ENCODE peak calls at places on chromosome 19, in nine cellular contexts. N is breast epithelium, L is lower lobe of right lung, E is esophagus squamous epithelium, I is right lobe of liver, X is SJSA1, S is neural progenitor cell, Z is right atrium auricular region, F is tibial nerve. B is an unnamed sample.

GRCh38 chr19:19651076-19651475 is 7.6 kb upstream of the GMIP start:
- DNase-seq in N (no peak), L (no peak), E (no peak), I (no peak), X (no peak), S (no peak), Z (no peak), F (no peak), B (no peak)

GRCh38 chr19:7673995-7674667 is 2.8 kb upstream of the MCEMP1 start:
- DNase-seq in N (no peak), L (peak; percentile 89), E (no peak), I (peak; percentile 73), X (peak; percentile 18), S (peak; percentile 71), Z (peak; percentile 75), F (no peak), B (peak; percentile 22)

GRCh38 chr19:32719611-32720059 is at the start of gene TDRD12:
- DNase-seq in N (no peak), L (no peak), E (no peak), I (no peak), X (no peak), S (no peak), Z (no peak), F (no peak), B (no peak)

GRCh38 chr19:38233740-38234251 is 9.8 kb upstream of the DPF1 start:
- DNase-seq in N (peak; percentile 36), L (peak; percentile 88), E (no peak), I (peak; percentile 81), X (peak; percentile 46), S (peak; percentile 93), Z (peak; percentile 76), F (peak; percentile 61), B (no peak)

GRCh38 chr19:5122121-5122400 is 153.1 kb downstream of the KDM4B start:
- DNase-seq in N (no peak), L (no peak), E (no peak), I (no peak), X (no peak), S (no peak), Z (no peak), F (no peak), B (no peak)

GRCh38 chr19:10418281-10419199 is 1.8 kb upstream of the PDE4A start:
- DNase-seq in N (no peak), L (no peak), E (no peak), I (no peak), X (peak; percentile 62), S (peak; percentile 68), Z (no peak), F (no peak), B (no peak)

GRCh38 chr19:4328243-4328990 is 10.2 kb downstream of the STAP2 start:
- DNase-seq in N (peak; percentile 91), L (peak; percentile 95), E (peak; percentile 97), I (peak; percentile 85), X (peak; percentile 87), S (peak; percentile 98), Z (peak; percentile 96), F (peak; percentile 86), B (peak; percentile 51)

GRCh38 chr19:3046621-3047306 is 15.5 kb downstream of the TLE5 start:
- DNase-seq in N (no peak), L (peak; percentile 49), E (no peak), I (no peak), X (no peak), S (peak; percentile 93), Z (no peak), F (no peak), B (no peak)

GRCh38 chr19:14248578-14249011 is 42.6 kb upstream of the ADGRL1 start:
- DNase-seq in N (peak; percentile 35), L (no peak), E (no peak), I (peak; percentile 19), X (no peak), S (peak; percentile 93), Z (no peak), F (peak; percentile 21), B (peak; percentile 53)

DNA sequence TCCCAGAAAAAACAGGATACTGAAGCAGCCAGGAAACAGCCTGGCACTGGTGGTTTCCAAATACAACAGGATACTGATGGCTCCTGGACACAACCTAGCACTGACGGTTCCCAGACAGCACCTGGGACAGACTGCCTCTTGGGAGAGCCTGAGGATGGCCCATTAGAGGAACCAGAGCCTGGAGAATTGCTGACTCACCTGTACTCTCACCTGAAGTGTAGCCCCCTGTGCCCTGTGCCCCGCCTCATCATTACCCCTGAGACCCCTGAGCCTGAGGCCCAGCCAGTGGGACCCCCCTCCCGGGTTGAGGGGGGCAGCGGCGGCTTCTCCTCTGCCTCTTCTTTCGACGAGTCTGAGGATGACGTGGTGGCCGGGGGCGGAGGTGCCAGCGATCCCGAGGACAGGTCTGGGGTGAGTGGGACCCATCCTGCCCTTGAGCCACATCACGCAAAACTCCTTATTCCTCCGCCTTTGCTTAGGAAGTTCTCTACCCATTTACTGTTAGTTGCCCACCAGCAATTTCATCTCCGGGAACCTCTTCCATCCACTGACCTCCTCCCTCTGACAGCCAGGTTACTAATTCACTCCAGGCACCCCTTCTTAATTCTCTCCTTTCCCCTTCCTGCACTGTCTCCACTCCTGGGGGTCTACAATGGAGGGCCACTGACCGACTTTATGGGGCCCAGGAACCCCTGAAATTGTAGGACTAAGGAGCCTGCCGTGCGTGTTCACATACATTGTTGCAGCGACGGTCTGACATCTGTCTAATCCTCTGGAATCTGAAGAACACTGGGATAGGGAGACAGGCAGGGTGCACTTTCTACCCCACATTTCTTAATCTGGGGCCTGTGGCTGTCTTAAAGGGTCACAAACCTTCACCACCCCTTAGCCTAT is 1.2 kb downstream of the ITPKC start:
- DNase-seq in N (peak; percentile 63), L (peak; percentile 74), E (no peak), I (peak; percentile 62), X (peak; percentile 11), S (peak; percentile 58), Z (no peak), F (no peak), B (no peak)
- H3K4me1 ChIP-seq in N (no peaks in the 10 kb centered on the region), L (peaks cover 69% of the 10 kb centered on the region), E (peaks cover 27% of the 10 kb centered on the region), I (peaks cover 40% of the 10 kb centered on the region), X (peaks cover 37% of the 10 kb centered on the region), S (peaks cover 16% of the 10 kb centered on the region), Z (peaks cover 76% of the 10 kb centered on the region), F (no peaks in the 10 kb centered on the region), B (peaks cover 59% of the 10 kb centered on the region)

GRCh38 chr19:15324791-15325519 is 7.4 kb downstream of the BRD4 start:
- DNase-seq in N (no peak), L (no peak), E (no peak), I (no peak), X (no peak), S (peak; percentile 40), Z (no peak), F (no peak), B (no peak)
- H3K27ac ChIP-seq in N (peak overlapping the region; percentile 85), L (peak overlapping the region; percentile 42), E (peak overlapping the region; percentile 87), I (peak overlapping the region; percentile 78), X (no peak overlapping the region), S (no peak overlapping the region), Z (peak overlapping the region; percentile 49), F (peak overlapping the region; percentile 86), B (no peak overlapping the region)

DNA sequence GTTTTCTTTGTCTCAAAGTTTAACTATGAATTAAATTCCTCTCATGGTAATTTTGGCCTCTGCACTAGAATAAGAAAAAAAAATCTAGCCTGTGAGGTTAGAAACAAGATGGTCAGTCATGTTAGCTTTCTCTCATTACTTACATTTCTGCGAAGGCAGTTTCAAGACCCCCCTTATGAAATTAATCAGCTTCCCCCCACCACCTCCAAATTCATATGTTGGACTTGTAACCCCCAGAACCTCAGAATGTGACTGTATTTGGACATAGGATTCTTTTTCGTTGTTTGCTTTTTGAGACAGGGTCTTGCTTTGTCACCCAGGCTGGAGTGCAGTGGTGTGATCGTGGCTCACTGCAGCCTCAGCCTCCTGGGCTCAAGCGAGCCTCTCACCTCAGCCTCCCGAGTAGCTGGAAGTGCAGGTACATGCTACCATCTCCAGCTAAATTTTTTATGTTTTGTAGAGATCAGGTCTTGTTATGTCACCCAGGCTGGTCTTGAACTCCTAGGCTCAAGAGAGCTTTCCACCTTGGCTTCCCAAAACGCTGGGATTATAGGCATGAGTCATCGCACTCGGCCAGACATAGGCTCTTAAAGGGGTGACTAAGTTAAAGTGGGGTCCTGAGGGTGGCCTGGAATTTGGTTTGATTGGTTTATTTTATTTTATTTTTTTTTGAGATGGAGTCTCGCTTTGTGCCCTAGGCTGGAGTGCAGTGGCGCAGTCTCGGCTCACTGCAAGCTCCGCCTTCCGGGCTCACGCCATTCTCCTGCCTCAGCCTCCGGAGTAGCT is 1.4 kb downstream of the PLA2G4C start:
- DNase-seq in N (no peak), L (no peak), E (no peak), I (no peak), X (peak; percentile 15), S (no peak), Z (no peak), F (no peak), B (no peak)
- H3K27me3 ChIP-seq in N (no peaks in the 10 kb centered on the region), L (no peaks in the 10 kb centered on the region), E (no peaks in the 10 kb centered on the region), I (no peaks in the 10 kb centered on the region), X (no peaks in the 10 kb centered on the region), S (no peaks in the 10 kb centered on the region), Z (no peaks in the 10 kb centered on the region), F (no peaks in the 10 kb centered on the region), B (no peaks in the 10 kb centered on the region)

GRCh38 chr19:48385461-48386087 is 5.8 kb downstream of the KDELR1 start:
- DNase-seq in N (no peak), L (no peak), E (no peak), I (no peak), X (no peak), S (no peak), Z (no peak), F (no peak), B (no peak)
- H3K4me1 ChIP-seq in N (no peaks in the 10 kb centered on the region), L (no peaks in the 10 kb centered on the region), E (peaks cover 4% of the 10 kb centered on the region), I (no peaks in the 10 kb centered on the region), X (no peaks in the 10 kb centered on the region), S (no peaks in the 10 kb centered on the region), Z (peaks cover 16% of the 10 kb centered on the region), F (no peaks in the 10 kb centered on the region), B (peaks cover 5% of the 10 kb centered on the region)

B was measured in astrocyte.